ENCODE peak calls at places on chromosomes 4 and X, in six cellular contexts. One of them, this sample, is unnamed.
A peak's percentile ranks its signal among the peaks of the same experiment; 100 is the strongest.

GRCh38 chr4:64781737-64782326 is 372.6 kb upstream of the TECRL start:
- DNase-seq in fibroblast of lung: peak; percentile 13
- DNase-seq in cardiac muscle cell: peak; percentile 26
- DNase-seq in testis: no peak
- DNase-seq in heart right ventricle: no peak
- DNase-seq in lung: no peak
- DNase-seq in this sample: peak; percentile 34

GRCh38 chr4:24799544-24800272 is 4.3 kb downstream of the SOD3 start:
- DNase-seq in lung: no peak
- DNase-seq in heart right ventricle: no peak
- DNase-seq in cardiac muscle cell: no peak
- DNase-seq in testis: no peak
- DNase-seq in fibroblast of lung: no peak
- DNase-seq in this sample: no peak

GRCh38 chrX:68409154-68409553 is 24.1 kb downstream of the OPHN1 start:
- DNase-seq in fibroblast of lung: no peak
- DNase-seq in cardiac muscle cell: no peak
- DNase-seq in testis: no peak
- DNase-seq in heart right ventricle: peak; percentile 10
- DNase-seq in lung: no peak
- DNase-seq in this sample: no peak

GRCh38 chr4:141543176-141543575 is 93.2 kb upstream of the IL15 start:
- DNase-seq in fibroblast of lung: no peak
- DNase-seq in testis: no peak
- DNase-seq in heart right ventricle: no peak
- DNase-seq in cardiac muscle cell: no peak
- DNase-seq in lung: no peak
- DNase-seq in this sample: no peak

GRCh38 chr4:132792305-132792704 is 356.8 kb upstream of the PCDH10 start:
- DNase-seq in lung: no peak
- DNase-seq in fibroblast of lung: no peak
- DNase-seq in testis: no peak
- DNase-seq in heart right ventricle: no peak
- DNase-seq in cardiac muscle cell: no peak
- DNase-seq in this sample: no peak

GRCh38 chr4:52957220-52957686 is 95.1 kb downstream of the RASL11B start:
- DNase-seq in heart right ventricle: peak; percentile 21
- DNase-seq in cardiac muscle cell: peak; percentile 35
- DNase-seq in lung: no peak
- DNase-seq in testis: no peak
- DNase-seq in fibroblast of lung: peak; percentile 62
- DNase-seq in this sample: no peak

GRCh38 chrX:54246866-54247265 is 63.8 kb upstream of the FAM120C start:
- DNase-seq in heart right ventricle: no peak
- DNase-seq in cardiac muscle cell: no peak
- DNase-seq in fibroblast of lung: no peak
- DNase-seq in testis: no peak
- DNase-seq in lung: no peak
- DNase-seq in this sample: no peak

GRCh38 chrX:77448170-77448569 is 981 bp downstream of the FGF16 start:
- DNase-seq in lung: no peak
- DNase-seq in cardiac muscle cell: no peak
- DNase-seq in fibroblast of lung: no peak
- DNase-seq in heart right ventricle: no peak
- DNase-seq in testis: no peak
- DNase-seq in this sample: no peak

GRCh38 chrX:132612990-132613564 is 124.2 kb upstream of the MBNL3 start:
- DNase-seq in heart right ventricle: peak; percentile 4
- DNase-seq in cardiac muscle cell: peak; percentile 81
- DNase-seq in testis: peak; percentile 69
- DNase-seq in lung: no peak
- DNase-seq in fibroblast of lung: peak; percentile 47
- DNase-seq in this sample: peak; percentile 10

GRCh38 chr4:24845132-24845531 is 49.8 kb downstream of the SOD3 start:
- DNase-seq in lung: no peak
- DNase-seq in cardiac muscle cell: no peak
- DNase-seq in heart right ventricle: no peak
- DNase-seq in testis: no peak
- DNase-seq in fibroblast of lung: no peak
- DNase-seq in this sample: no peak

GRCh38 chr4:73780243-73780642 is 39.9 kb downstream of the CXCL8 start:
- DNase-seq in heart right ventricle: no peak
- DNase-seq in cardiac muscle cell: no peak
- DNase-seq in lung: no peak
- DNase-seq in fibroblast of lung: no peak
- DNase-seq in testis: no peak
- DNase-seq in this sample: no peak

GRCh38 chrX:70554081-70554480 is 109.4 kb downstream of the DLG3 start:
- DNase-seq in cardiac muscle cell: peak; percentile 7
- DNase-seq in testis: no peak
- DNase-seq in heart right ventricle: no peak
- DNase-seq in lung: no peak
- DNase-seq in fibroblast of lung: peak; percentile 64
- DNase-seq in this sample: peak; percentile 7

GRCh38 chr4:4884611-4885010 is 25.1 kb downstream of the MSX1 start:
- DNase-seq in heart right ventricle: no peak
- DNase-seq in cardiac muscle cell: no peak
- DNase-seq in lung: no peak
- DNase-seq in fibroblast of lung: no peak
- DNase-seq in testis: no peak
- DNase-seq in this sample: no peak

GRCh38 chr4:1842993-1843448 is 12.9 kb downstream of the LETM1 start:
- DNase-seq in heart right ventricle: no peak
- DNase-seq in lung: no peak
- DNase-seq in fibroblast of lung: peak; percentile 87
- DNase-seq in testis: peak; percentile 65
- DNase-seq in cardiac muscle cell: no peak
- DNase-seq in this sample: no peak

GRCh38 chrX:3299626-3300025 is 46.8 kb downstream of the MXRA5 start:
- DNase-seq in cardiac muscle cell: no peak
- DNase-seq in fibroblast of lung: peak; percentile 0
- DNase-seq in lung: no peak
- DNase-seq in testis: no peak
- DNase-seq in heart right ventricle: no peak
- DNase-seq in this sample: no peak

GRCh38 chr4:118814054-118814453 is 21.9 kb downstream of the SEC24D start:
- DNase-seq in cardiac muscle cell: no peak
- DNase-seq in fibroblast of lung: no peak
- DNase-seq in heart right ventricle: no peak
- DNase-seq in testis: no peak
- DNase-seq in lung: no peak
- DNase-seq in this sample: no peak

GRCh38 chrX:44459501-44459900 is 83.2 kb downstream of the FUNDC1 start:
- DNase-seq in testis: no peak
- DNase-seq in cardiac muscle cell: no peak
- DNase-seq in fibroblast of lung: peak; percentile 2
- DNase-seq in heart right ventricle: no peak
- DNase-seq in lung: no peak
- DNase-seq in this sample: peak; percentile 24

GRCh38 chrX:37077646-37078433 is 69.7 kb downstream of the FAM47C start:
- DNase-seq in fibroblast of lung: no peak
- DNase-seq in testis: no peak
- DNase-seq in cardiac muscle cell: no peak
- DNase-seq in lung: no peak
- DNase-seq in heart right ventricle: no peak
- DNase-seq in this sample: no peak

DNA sequence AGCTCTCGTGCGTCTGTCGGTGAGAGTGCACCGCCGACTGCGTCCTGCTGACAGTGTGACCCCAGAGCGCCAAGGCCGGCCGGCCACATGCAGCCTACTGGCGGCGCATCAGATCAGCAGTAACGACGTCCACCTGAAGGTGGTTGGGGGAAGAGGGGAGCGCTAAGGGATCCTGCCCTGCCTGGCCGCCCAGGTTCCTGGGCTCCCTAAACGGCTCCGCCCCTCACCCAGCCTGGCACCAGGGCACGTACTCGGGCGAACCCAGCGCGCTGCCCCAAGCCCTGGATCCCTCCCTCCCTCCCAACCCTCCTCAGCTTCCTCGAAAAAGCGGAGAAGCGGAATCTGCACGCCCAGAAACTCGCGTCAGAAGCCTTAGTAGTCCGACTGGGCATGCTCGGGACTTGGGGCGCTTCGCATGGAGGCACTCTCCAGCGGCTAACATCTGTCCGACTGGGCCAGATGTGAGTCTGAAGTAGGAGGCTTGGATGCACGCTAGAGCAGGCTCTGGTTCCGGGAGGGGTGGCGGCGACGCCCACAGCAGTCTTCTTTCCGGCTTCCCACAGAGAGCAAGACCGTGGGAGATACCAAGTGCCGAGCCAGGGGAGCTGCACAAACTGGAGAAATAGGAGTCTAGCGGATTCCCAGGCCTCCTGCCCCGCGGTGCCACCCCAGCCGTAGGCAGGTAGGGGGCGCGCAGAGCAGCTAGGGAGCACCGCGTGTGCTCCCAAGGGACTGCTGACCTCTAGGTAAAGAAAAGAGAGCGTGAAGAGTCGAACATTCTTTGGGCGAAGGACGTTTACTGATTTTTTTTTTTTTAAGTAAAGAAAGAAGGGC is 114.4 kb upstream of the TEX13C start:
- DNase-seq in lung: peak; percentile 34
- DNase-seq in testis: peak; percentile 60
- DNase-seq in heart right ventricle: peak; percentile 24
- DNase-seq in fibroblast of lung: peak; percentile 0
- DNase-seq in cardiac muscle cell: peak; percentile 74
- DNase-seq in this sample: peak; percentile 21
- TF ChIP-seq CTCF in lung: no peak
- TF ChIP-seq CTCF in testis: no peak
- TF ChIP-seq CTCF in heart right ventricle: no peak
- TF ChIP-seq CTCF in fibroblast of lung: no peak
- TF ChIP-seq CTCF in cardiac muscle cell: no peak
- TF ChIP-seq CTCF in this sample: no peak

GRCh38 chr4:108398326-108398725 is 222.1 kb upstream of the RPL34 start:
- DNase-seq in heart right ventricle: no peak
- DNase-seq in cardiac muscle cell: no peak
- DNase-seq in fibroblast of lung: no peak
- DNase-seq in testis: no peak
- DNase-seq in lung: no peak
- DNase-seq in this sample: peak; percentile 35

GRCh38 chr4:108393870-108394269 is 225.1 kb upstream of the LEF1 start:
- DNase-seq in fibroblast of lung: no peak
- DNase-seq in lung: no peak
- DNase-seq in heart right ventricle: no peak
- DNase-seq in cardiac muscle cell: no peak
- DNase-seq in testis: no peak
- DNase-seq in this sample: no peak

GRCh38 chr4:108397850-108398249 is 222.5 kb upstream of the RPL34 start:
- DNase-seq in cardiac muscle cell: no peak
- DNase-seq in lung: no peak
- DNase-seq in heart right ventricle: no peak
- DNase-seq in fibroblast of lung: no peak
- DNase-seq in testis: no peak
- DNase-seq in this sample: no peak

GRCh38 chr4:108396900-108397299 is 223.5 kb upstream of the RPL34 start:
- DNase-seq in testis: no peak
- DNase-seq in cardiac muscle cell: no peak
- DNase-seq in lung: no peak
- DNase-seq in heart right ventricle: no peak
- DNase-seq in fibroblast of lung: no peak
- DNase-seq in this sample: no peak

GRCh38 chr4:108395786-108396185 is 224.6 kb upstream of the RPL34 start:
- DNase-seq in heart right ventricle: no peak
- DNase-seq in lung: no peak
- DNase-seq in fibroblast of lung: no peak
- DNase-seq in testis: no peak
- DNase-seq in cardiac muscle cell: no peak
- DNase-seq in this sample: no peak
- H3K4me1 ChIP-seq in heart right ventricle: no peaks in the 10 kb centered on the region
- H3K4me1 ChIP-seq in lung: no peaks in the 10 kb centered on the region
- H3K4me1 ChIP-seq in fibroblast of lung: no peaks in the 10 kb centered on the region
- H3K4me1 ChIP-seq in testis: no peaks in the 10 kb centered on the region
- H3K4me1 ChIP-seq in cardiac muscle cell: peaks cover 10% of the 10 kb centered on the region
- H3K4me1 ChIP-seq in this sample: no peaks in the 10 kb centered on the region

GRCh38 chr4:7005571-7005970 is 37.6 kb upstream of the TADA2B start:
- DNase-seq in testis: no peak
- DNase-seq in heart right ventricle: no peak
- DNase-seq in cardiac muscle cell: no peak
- DNase-seq in fibroblast of lung: no peak
- DNase-seq in lung: no peak
- DNase-seq in this sample: peak; percentile 59
- TF ChIP-seq CTCF in testis: no peak
- TF ChIP-seq CTCF in heart right ventricle: no peak
- TF ChIP-seq CTCF in cardiac muscle cell: no peak
- TF ChIP-seq CTCF in fibroblast of lung: no peak
- TF ChIP-seq CTCF in lung: no peak
- TF ChIP-seq CTCF in this sample: no peak

DNA sequence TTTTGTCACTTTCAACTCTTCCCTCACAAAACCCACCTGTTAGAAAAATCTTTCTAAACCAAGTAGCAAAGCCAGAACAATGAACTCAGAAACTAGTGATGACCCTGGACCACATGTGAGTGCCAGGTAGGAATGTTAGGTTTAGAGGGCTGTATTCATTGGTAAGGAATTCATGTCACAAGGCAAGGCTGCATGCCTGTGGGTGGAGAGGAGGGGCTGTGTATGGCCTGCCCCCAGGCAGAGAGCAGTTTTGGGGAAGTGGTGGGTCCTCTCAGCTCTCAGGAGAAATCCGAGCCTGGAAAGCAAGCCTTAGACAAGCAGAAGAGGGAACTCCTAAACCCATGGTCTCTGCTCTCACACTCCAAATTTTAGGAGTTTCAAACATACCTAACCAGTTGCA is 2.4 kb downstream of the RNF175 start:
- DNase-seq in cardiac muscle cell: no peak
- DNase-seq in lung: no peak
- DNase-seq in heart right ventricle: no peak
- DNase-seq in testis: no peak
- DNase-seq in fibroblast of lung: no peak
- DNase-seq in this sample: peak; percentile 33
- H3K4me1 ChIP-seq in cardiac muscle cell: no peaks in the 10 kb centered on the region
- H3K4me1 ChIP-seq in lung: no peaks in the 10 kb centered on the region
- H3K4me1 ChIP-seq in heart right ventricle: no peaks in the 10 kb centered on the region
- H3K4me1 ChIP-seq in testis: no peaks in the 10 kb centered on the region
- H3K4me1 ChIP-seq in fibroblast of lung: no peaks in the 10 kb centered on the region
- H3K4me1 ChIP-seq in this sample: peaks cover 18% of the 10 kb centered on the region

GRCh38 chr4:67723949-67724348 is 23.0 kb upstream of the UBA6 start:
- DNase-seq in fibroblast of lung: no peak
- DNase-seq in testis: no peak
- DNase-seq in lung: no peak
- DNase-seq in heart right ventricle: no peak
- DNase-seq in cardiac muscle cell: no peak
- DNase-seq in this sample: no peak
- TF ChIP-seq CTCF in fibroblast of lung: no peak
- TF ChIP-seq CTCF in testis: no peak
- TF ChIP-seq CTCF in lung: no peak
- TF ChIP-seq CTCF in heart right ventricle: no peak
- TF ChIP-seq CTCF in cardiac muscle cell: peak; percentile 20
- TF ChIP-seq CTCF in this sample: peak; percentile 36

DNA sequence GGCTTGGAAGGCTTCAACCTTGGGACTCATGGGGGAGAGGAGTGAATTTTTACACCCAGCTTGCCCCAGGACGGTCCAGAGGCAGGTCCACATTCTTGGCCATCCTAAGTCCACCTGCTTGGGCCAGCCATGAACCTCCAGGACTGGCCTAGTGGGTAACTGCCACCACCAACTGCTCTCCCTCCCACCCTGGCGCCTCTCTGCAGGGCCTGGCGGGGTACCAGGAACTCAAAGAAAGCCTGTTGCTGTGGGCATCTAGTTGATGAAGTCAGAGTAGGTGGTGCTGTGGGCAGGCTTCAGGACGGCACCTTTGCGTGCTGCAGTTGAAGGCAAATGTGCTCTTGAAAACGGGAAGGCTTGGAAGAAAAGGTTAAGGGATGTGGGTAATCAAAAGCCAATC is 12.0 kb downstream of the BCOR start:
- DNase-seq in heart right ventricle: no peak
- DNase-seq in cardiac muscle cell: no peak
- DNase-seq in lung: no peak
- DNase-seq in testis: no peak
- DNase-seq in fibroblast of lung: no peak
- DNase-seq in this sample: no peak
- H3K4me1 ChIP-seq in heart right ventricle: peaks cover 60% of the 10 kb centered on the region
- H3K4me1 ChIP-seq in cardiac muscle cell: peaks cover 67% of the 10 kb centered on the region
- H3K4me1 ChIP-seq in lung: peaks cover 7% of the 10 kb centered on the region
- H3K4me1 ChIP-seq in testis: peaks cover 17% of the 10 kb centered on the region
- H3K4me1 ChIP-seq in fibroblast of lung: peaks cover 30% of the 10 kb centered on the region
- H3K4me1 ChIP-seq in this sample: peaks cover 4% of the 10 kb centered on the region

This sample was measured in mammary epithelial cell.